ENCODE peak calls at places on chromosomes 1 and 21, in five cellular contexts. J is MM.1S, A is PC-3, Y is HCT116, F is neural progenitor cell. O is an unnamed sample.

GRCh38 chr21:41863439-41863740 is 15.8 kb downstream of the PRDM15 start:
- DNase-seq in J (no peak), F (no peak), A (no peak), Y (no peak), O (no peak)

GRCh38 chr1:24364975-24365678 is 46.0 kb downstream of the GRHL3 start:
- DNase-seq in Y (peak; percentile 98), F (no peak), J (no peak), A (peak; percentile 97), O (peak; percentile 98)

GRCh38 chr1:73755649-73756048 is 442.3 kb downstream of the LRRIQ3 start:
- DNase-seq in J (no peak), A (no peak), Y (no peak), F (no peak), O (no peak)

GRCh38 chr1:182726941-182727340 is 42.6 kb upstream of the RGS8 start:
- DNase-seq in Y (no peak), J (no peak), F (no peak), A (no peak), O (no peak)

GRCh38 chr1:197695961-197696360 is 79.3 kb downstream of the DENND1B start:
- DNase-seq in Y (no peak), A (no peak), J (no peak), F (no peak), O (peak; percentile 55)

GRCh38 chr21:15732290-15732995 is 2.7 kb downstream of the USP25 start:
- DNase-seq in F (no peak), J (peak; percentile 90), A (peak; percentile 66), Y (no peak), O (peak; percentile 24)

GRCh38 chr1:42689912-42690311 is 7.7 kb downstream of the YBX1 start:
- DNase-seq in A (no peak), F (no peak), Y (no peak), J (no peak), O (no peak)

GRCh38 chr1:171467626-171468025 is 17.7 kb upstream of the PRRC2C start:
- DNase-seq in F (no peak), A (no peak), J (no peak), Y (no peak), O (no peak)

GRCh38 chr1:180962178-180962577 is 49.5 kb downstream of the KIAA1614 start:
- DNase-seq in Y (no peak), A (no peak), F (no peak), J (peak; percentile 61), O (peak; percentile 43)

GRCh38 chr1:47703981-47704596 is 266.2 kb downstream of the FOXD2 start:
- DNase-seq in A (peak; percentile 30), J (no peak), F (no peak), Y (peak; percentile 15), O (peak; percentile 91)

GRCh38 chr1:203069028-203069804 is 16.6 kb downstream of the MYOG start:
- DNase-seq in J (peak; percentile 68), Y (no peak), A (no peak), F (no peak), O (peak; percentile 17)

GRCh38 chr1:203075249-203076030 is 10.4 kb downstream of the MYOG start:
- DNase-seq in F (peak; percentile 57), J (no peak), Y (no peak), A (no peak), O (no peak)

GRCh38 chr1:203072911-203073310 is 12.9 kb downstream of the MYOG start:
- DNase-seq in A (no peak), Y (no peak), F (no peak), J (no peak), O (peak; percentile 65)

GRCh38 chr1:203074610-203075009 is 11.2 kb downstream of the MYOG start:
- DNase-seq in J (no peak), F (no peak), A (no peak), Y (no peak), O (no peak)

GRCh38 chr1:203072002-203072607 is 13.7 kb downstream of the MYOG start:
- DNase-seq in Y (no peak), F (no peak), J (no peak), A (no peak), O (no peak)
- TF ChIP-seq EZH2 in Y (no peak), F (no peak), J (no peak), A (no peak), O (no peak)

GRCh38 chr1:207672525-207673130 is 27.7 kb downstream of the CR1L start:
- DNase-seq in Y (peak; percentile 45), A (peak; percentile 86), F (peak; percentile 70), J (peak; percentile 69), O (peak; percentile 59)
- TF ChIP-seq EZH2phosphoT487 in Y (no peak), A (no peak), F (no peak), J (no peak), O (no peak)

GRCh38 chr21:46347203-46347550 is 23.2 kb downstream of the PCNT start:
- DNase-seq in F (no peak), J (no peak), A (no peak), Y (no peak), O (no peak)

GRCh38 chr21:46344219-46344915 is 20.4 kb downstream of the PCNT start:
- DNase-seq in F (no peak), Y (no peak), J (no peak), A (no peak), O (no peak)

GRCh38 chr21:46347791-46348381 is 23.9 kb downstream of the PCNT start:
- DNase-seq in A (no peak), F (no peak), J (no peak), Y (no peak), O (peak; percentile 53)

GRCh38 chr21:46346296-46347202 is 22.6 kb downstream of the PCNT start:
- DNase-seq in J (no peak), A (no peak), Y (no peak), F (no peak), O (no peak)

GRCh38 chr21:46345861-46346260 is 21.9 kb downstream of the PCNT start:
- DNase-seq in A (no peak), Y (no peak), F (no peak), J (no peak), O (no peak)
- H3K9ac ChIP-seq in A (no peak overlapping the region), Y (no peak overlapping the region), F (no peak overlapping the region), J (no peak overlapping the region), O (no peak overlapping the region)

DNA sequence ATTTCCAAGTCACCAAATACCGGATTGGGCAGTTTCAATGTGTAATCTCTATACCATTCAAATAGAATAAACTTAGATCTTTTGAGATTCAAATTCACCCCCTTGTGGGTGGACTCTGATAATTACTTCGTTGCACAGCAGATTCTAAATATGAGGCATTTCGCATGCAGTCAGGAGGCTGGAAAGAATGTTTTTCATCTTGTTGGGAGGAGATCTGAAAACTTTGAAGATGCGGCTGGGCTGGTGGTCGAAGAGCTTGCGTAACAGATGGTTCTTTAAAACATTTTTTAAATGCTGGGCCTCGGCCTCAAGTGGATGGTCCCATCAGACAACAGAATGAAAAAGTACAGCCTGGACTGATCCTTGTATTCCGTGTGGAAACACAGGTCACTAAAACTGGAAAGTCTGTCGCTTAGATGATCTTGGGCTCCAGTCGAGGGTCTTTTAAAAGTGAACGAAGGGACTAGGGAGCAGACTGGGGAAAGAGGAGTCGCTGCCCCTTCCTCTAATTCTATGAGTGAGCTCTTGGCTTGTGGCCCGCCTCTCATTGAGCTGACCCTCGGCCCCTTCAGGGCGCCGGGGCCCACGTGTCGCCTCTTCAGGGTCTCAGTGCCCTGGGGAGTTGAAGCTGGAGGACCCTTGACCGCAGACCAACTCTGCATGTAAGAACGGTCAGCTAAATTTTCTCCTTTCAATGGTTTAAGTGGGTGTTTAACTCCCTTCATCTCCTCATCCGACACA is 10.6 kb downstream of the NR5A2 start:
- DNase-seq in A (no peak), J (no peak), Y (no peak), F (no peak), O (no peak)
- TF ChIP-seq EZH2 in A (no peak), J (no peak), Y (no peak), F (peak; percentile 43), O (no peak)

GRCh38 chr1:190578015-190578414 is 100.4 kb upstream of the BRINP3 start:
- DNase-seq in F (no peak), Y (no peak), J (no peak), A (no peak), O (no peak)
- TF ChIP-seq EZH2phosphoT487 in F (no peak), Y (no peak), J (no peak), A (no peak), O (no peak)

GRCh38 chr1:10209590-10209904 is 823 bp upstream of the KIF1B start:
- DNase-seq in Y (no peak), F (no peak), A (no peak), J (no peak), O (no peak)
- H3K9ac ChIP-seq in Y (peak overlapping the region; percentile 97), F (peak overlapping the region; percentile 5), A (peak overlapping the region; percentile 83), J (peak overlapping the region; percentile 80), O (peak overlapping the region; percentile 99)

DNA sequence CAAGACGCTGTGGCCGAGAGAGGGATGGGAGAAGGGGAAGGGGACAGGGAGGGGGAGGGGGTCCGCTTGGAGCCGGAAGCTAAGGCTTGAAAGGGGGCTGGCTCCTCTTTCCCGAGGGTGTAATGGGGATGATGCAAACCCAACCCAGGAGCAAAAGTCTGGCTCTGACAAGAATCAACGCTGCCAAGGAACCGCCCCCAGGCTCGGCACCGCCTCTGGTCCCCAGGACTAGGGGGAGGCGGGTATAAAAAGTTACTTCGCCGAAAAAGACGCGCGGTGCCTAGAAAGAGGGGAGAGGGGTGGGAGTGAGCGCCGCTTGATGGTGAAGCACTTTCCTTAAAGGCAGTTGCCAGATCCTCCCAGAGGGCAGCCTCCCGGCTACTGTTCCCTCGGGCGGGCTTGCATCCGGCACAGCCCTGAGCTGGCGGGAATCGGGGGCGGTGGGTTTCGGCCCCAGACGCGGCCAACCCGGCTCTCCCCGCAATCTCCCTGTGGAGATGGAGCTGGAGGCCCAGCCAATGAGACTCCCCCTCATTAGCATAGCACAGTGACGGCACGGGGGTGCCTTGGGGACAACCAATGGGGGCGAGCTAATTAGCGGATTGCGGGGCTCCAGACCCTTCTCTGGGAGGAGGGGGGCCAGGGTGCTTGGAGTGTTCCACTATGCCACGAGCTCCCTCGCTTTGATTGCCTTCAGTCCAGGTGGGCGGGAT is at the start of gene KCNT2:
- DNase-seq in A (no peak), F (peak; percentile 97), Y (no peak), J (no peak), O (peak; percentile 60)
- TF ChIP-seq EZH2 in A (no peak), F (no peak), Y (no peak), J (no peak), O (no peak)

GRCh38 chr1:87555366-87555765 is 226.7 kb downstream of the LMO4 start:
- DNase-seq in J (no peak), A (no peak), Y (no peak), F (no peak), O (no peak)

GRCh38 chr1:87560961-87561360 is 232.3 kb downstream of the LMO4 start:
- DNase-seq in J (no peak), A (no peak), Y (no peak), F (no peak), O (peak; percentile 5)

GRCh38 chr1:87560137-87560536 is 231.5 kb downstream of the LMO4 start:
- DNase-seq in J (no peak), F (no peak), Y (no peak), A (no peak), O (no peak)

GRCh38 chr1:87556326-87556725 is 227.6 kb downstream of the LMO4 start:
- DNase-seq in A (peak; percentile 63), F (no peak), Y (no peak), J (no peak), O (peak; percentile 5)
- TF ChIP-seq EZH2phosphoT487 in A (no peak), F (no peak), Y (no peak), J (no peak), O (no peak)